ENCODE peak calls at places on chromosomes 4 and X, in nine cellular contexts. B is activated naive CD4-positive, alpha-beta T cell treated with anti-CD3 and anti-CD28 coated beads for 36 hours; G is lower leg skin; J is GM20000; U is iris pigment epithelial cell; P is AG08395; N is osteocyte; F is mucosa of descending colon; R is NCI-H187. Q is an unnamed sample.

GRCh38 chr4:25180524-25181131 is 20.4 kb upstream of the SEPSECS start:
- DNase-seq in U (peak), P (peak), N (no peak), G (no peak), J (peak), B (peak), R (peak), F (peak), Q (peak)

GRCh38 chr4:101599620-101600019 is 190.9 kb upstream of the BANK1 start:
- DNase-seq in F (no peak), J (no peak), N (no peak), G (no peak), P (no peak), B (peak), U (peak), R (no peak), Q (no peak)

GRCh38 chr4:71602271-71602890 is 181.5 kb downstream of the GC start:
- DNase-seq in J (no peak), U (peak), N (no peak), R (no peak), G (no peak), B (no peak), P (no peak), F (peak), Q (no peak)

GRCh38 chr4:2728221-2728620 is 27.9 kb downstream of the TNIP2 start:
- DNase-seq in J (no peak), R (no peak), G (no peak), N (no peak), U (no peak), P (no peak), B (no peak), F (no peak), Q (no peak)

GRCh38 chr4:134421734-134422133 is 220.1 kb upstream of the PABPC4L start:
- DNase-seq in B (no peak), F (no peak), R (no peak), J (no peak), N (no peak), P (no peak), G (no peak), U (no peak), Q (no peak)

GRCh38 chr4:158169516-158169915 is 3.3 kb downstream of the GASK1B start:
- DNase-seq in F (no peak), P (peak), J (no peak), N (no peak), U (no peak), B (no peak), R (no peak), G (no peak), Q (no peak)

GRCh38 chrX:80388206-80388605 is 32.0 kb upstream of the TENT5D start:
- DNase-seq in R (no peak), G (no peak), B (no peak), F (no peak), U (no peak), P (no peak), J (no peak), N (no peak), Q (no peak)

GRCh38 chrX:69493193-69493592 is 10.9 kb upstream of the NALF2 start:
- DNase-seq in P (peak), U (no peak), N (no peak), B (peak), F (peak), R (no peak), G (no peak), J (no peak), Q (no peak)

GRCh38 chr4:14841801-14842748 is 160.2 kb upstream of the CPEB2 start:
- DNase-seq in G (no peak), J (no peak), N (no peak), R (peak), F (peak), U (no peak), B (no peak), P (peak), Q (no peak)

GRCh38 chr4:7280906-7281305 is 88.6 kb downstream of the SORCS2 start:
- DNase-seq in F (no peak), P (peak), B (no peak), R (no peak), J (no peak), N (no peak), G (no peak), U (peak), Q (no peak)

GRCh38 chr4:6746721-6747689 is 31.0 kb downstream of the BLOC1S4 start:
- DNase-seq in P (no peak), G (no peak), J (no peak), F (peak), B (no peak), N (no peak), U (no peak), R (no peak), Q (no peak)

GRCh38 chrX:73337366-73337765 is 109.5 kb upstream of the CDX4 start:
- DNase-seq in R (no peak), B (no peak), U (no peak), J (no peak), F (no peak), N (no peak), P (no peak), G (no peak), Q (no peak)

Q was measured in pulmonary artery endothelial cell.